ENCODE peak calls at places on chromosome X, in six cellular contexts. One of them, this sample, is unnamed.

GRCh38 chrX:151505796-151506195 is 57.7 kb upstream of the PASD1 start:
- DNase-seq in kidney glomerular epithelial cell: no peak
- DNase-seq in ovary: no peak
- DNase-seq in stimulated activated CD4-positive, alpha-beta T cell treated with anti-CD3 and anti-CD28 coated beads, Interleukin-4, amount 100 ng/mL, for 48 hours: no peak
- DNase-seq in AG09319: no peak
- DNase-seq in BE2C: no peak
- DNase-seq in this sample: no peak

GRCh38 chrX:133606990-133607389 is 191.7 kb upstream of the GPC4 start:
- DNase-seq in kidney glomerular epithelial cell: no peak
- DNase-seq in ovary: no peak
- DNase-seq in stimulated activated CD4-positive, alpha-beta T cell treated with anti-CD3 and anti-CD28 coated beads, Interleukin-4, amount 100 ng/mL, for 48 hours: no peak
- DNase-seq in AG09319: no peak
- DNase-seq in BE2C: no peak
- DNase-seq in this sample: no peak

GRCh38 chrX:37684918-37685317 is 673 bp upstream of the XK start:
- DNase-seq in kidney glomerular epithelial cell: no peak
- DNase-seq in ovary: no peak
- DNase-seq in stimulated activated CD4-positive, alpha-beta T cell treated with anti-CD3 and anti-CD28 coated beads, Interleukin-4, amount 100 ng/mL, for 48 hours: no peak
- DNase-seq in AG09319: no peak
- DNase-seq in BE2C: no peak
- DNase-seq in this sample: no peak

GRCh38 chrX:114073926-114074325 is 510.0 kb upstream of the HTR2C start:
- DNase-seq in kidney glomerular epithelial cell: no peak
- DNase-seq in ovary: no peak
- DNase-seq in stimulated activated CD4-positive, alpha-beta T cell treated with anti-CD3 and anti-CD28 coated beads, Interleukin-4, amount 100 ng/mL, for 48 hours: no peak
- DNase-seq in AG09319: no peak
- DNase-seq in BE2C: no peak
- DNase-seq in this sample: no peak

GRCh38 chrX:96764864-96765263 is 80.2 kb downstream of the DIAPH2 start:
- DNase-seq in kidney glomerular epithelial cell: no peak
- DNase-seq in ovary: no peak
- DNase-seq in stimulated activated CD4-positive, alpha-beta T cell treated with anti-CD3 and anti-CD28 coated beads, Interleukin-4, amount 100 ng/mL, for 48 hours: no peak
- DNase-seq in AG09319: no peak
- DNase-seq in BE2C: no peak
- DNase-seq in this sample: no peak

GRCh38 chrX:115318139-115318538 is 28.6 kb downstream of the LUZP4 start:
- DNase-seq in kidney glomerular epithelial cell: no peak
- DNase-seq in ovary: no peak
- DNase-seq in stimulated activated CD4-positive, alpha-beta T cell treated with anti-CD3 and anti-CD28 coated beads, Interleukin-4, amount 100 ng/mL, for 48 hours: no peak
- DNase-seq in AG09319: no peak
- DNase-seq in BE2C: no peak
- DNase-seq in this sample: no peak

GRCh38 chrX:16639966-16640365 is 10.0 kb upstream of the S100G start:
- DNase-seq in kidney glomerular epithelial cell: no peak
- DNase-seq in ovary: no peak
- DNase-seq in stimulated activated CD4-positive, alpha-beta T cell treated with anti-CD3 and anti-CD28 coated beads, Interleukin-4, amount 100 ng/mL, for 48 hours: no peak
- DNase-seq in AG09319: no peak
- DNase-seq in BE2C: no peak
- DNase-seq in this sample: no peak

GRCh38 chrX:124005220-124005619 is 43.7 kb downstream of the STAG2 start:
- DNase-seq in kidney glomerular epithelial cell: no peak
- DNase-seq in ovary: no peak
- DNase-seq in stimulated activated CD4-positive, alpha-beta T cell treated with anti-CD3 and anti-CD28 coated beads, Interleukin-4, amount 100 ng/mL, for 48 hours: no peak
- DNase-seq in AG09319: no peak
- DNase-seq in BE2C: no peak
- DNase-seq in this sample: no peak

GRCh38 chrX:47568656-47569295 is 7.8 kb downstream of the ARAF start:
- DNase-seq in kidney glomerular epithelial cell: no peak
- DNase-seq in ovary: no peak
- DNase-seq in stimulated activated CD4-positive, alpha-beta T cell treated with anti-CD3 and anti-CD28 coated beads, Interleukin-4, amount 100 ng/mL, for 48 hours: no peak
- DNase-seq in AG09319: no peak
- DNase-seq in BE2C: peak; percentile 37
- DNase-seq in this sample: no peak

GRCh38 chrX:130028196-130028595 is 45.8 kb downstream of the BCORL1 start:
- DNase-seq in kidney glomerular epithelial cell: peak; percentile 0
- DNase-seq in ovary: no peak
- DNase-seq in stimulated activated CD4-positive, alpha-beta T cell treated with anti-CD3 and anti-CD28 coated beads, Interleukin-4, amount 100 ng/mL, for 48 hours: peak; percentile 26
- DNase-seq in AG09319: peak; percentile 14
- DNase-seq in BE2C: peak; percentile 35
- DNase-seq in this sample: no peak

GRCh38 chrX:861335-861890 is 230.8 kb downstream of the SHOX start:
- DNase-seq in kidney glomerular epithelial cell: no peak
- DNase-seq in ovary: no peak
- DNase-seq in stimulated activated CD4-positive, alpha-beta T cell treated with anti-CD3 and anti-CD28 coated beads, Interleukin-4, amount 100 ng/mL, for 48 hours: no peak
- DNase-seq in AG09319: no peak
- DNase-seq in BE2C: no peak
- DNase-seq in this sample: no peak

GRCh38 chrX:140664939-140665338 is 44.6 kb upstream of the LINC00632 start:
- DNase-seq in kidney glomerular epithelial cell: peak; percentile 12
- DNase-seq in ovary: no peak
- DNase-seq in stimulated activated CD4-positive, alpha-beta T cell treated with anti-CD3 and anti-CD28 coated beads, Interleukin-4, amount 100 ng/mL, for 48 hours: no peak
- DNase-seq in AG09319: no peak
- DNase-seq in BE2C: no peak
- DNase-seq in this sample: no peak

GRCh38 chrX:153595859-153596857 is 2.8 kb downstream of the CCNQ start:
- DNase-seq in kidney glomerular epithelial cell: no peak
- DNase-seq in ovary: no peak
- DNase-seq in stimulated activated CD4-positive, alpha-beta T cell treated with anti-CD3 and anti-CD28 coated beads, Interleukin-4, amount 100 ng/mL, for 48 hours: no peak
- DNase-seq in AG09319: no peak
- DNase-seq in BE2C: no peak
- DNase-seq in this sample: no peak

GRCh38 chrX:16885628-16886027 is 15.5 kb upstream of the RBBP7 start:
- DNase-seq in kidney glomerular epithelial cell: no peak
- DNase-seq in ovary: no peak
- DNase-seq in stimulated activated CD4-positive, alpha-beta T cell treated with anti-CD3 and anti-CD28 coated beads, Interleukin-4, amount 100 ng/mL, for 48 hours: no peak
- DNase-seq in AG09319: no peak
- DNase-seq in BE2C: no peak
- DNase-seq in this sample: no peak

GRCh38 chrX:110665636-110666035 is 130.0 kb downstream of the CHRDL1 start:
- DNase-seq in kidney glomerular epithelial cell: no peak
- DNase-seq in ovary: no peak
- DNase-seq in stimulated activated CD4-positive, alpha-beta T cell treated with anti-CD3 and anti-CD28 coated beads, Interleukin-4, amount 100 ng/mL, for 48 hours: peak; percentile 1
- DNase-seq in AG09319: peak; percentile 3
- DNase-seq in BE2C: peak; percentile 44
- DNase-seq in this sample: peak; percentile 29

GRCh38 chrX:118727686-118728339 is 407 bp downstream of the IL13RA1 start:
- DNase-seq in kidney glomerular epithelial cell: no peak
- DNase-seq in ovary: peak; percentile 57
- DNase-seq in stimulated activated CD4-positive, alpha-beta T cell treated with anti-CD3 and anti-CD28 coated beads, Interleukin-4, amount 100 ng/mL, for 48 hours: no peak
- DNase-seq in AG09319: no peak
- DNase-seq in BE2C: peak; percentile 3
- DNase-seq in this sample: no peak

GRCh38 chrX:7294483-7294882 is 146.5 kb upstream of the PUDP start:
- DNase-seq in kidney glomerular epithelial cell: no peak
- DNase-seq in ovary: no peak
- DNase-seq in stimulated activated CD4-positive, alpha-beta T cell treated with anti-CD3 and anti-CD28 coated beads, Interleukin-4, amount 100 ng/mL, for 48 hours: no peak
- DNase-seq in AG09319: no peak
- DNase-seq in BE2C: no peak
- DNase-seq in this sample: no peak

GRCh38 chrX:143669395-143669794 is 33.5 kb upstream of the SLITRK4 start:
- DNase-seq in kidney glomerular epithelial cell: no peak
- DNase-seq in ovary: no peak
- DNase-seq in stimulated activated CD4-positive, alpha-beta T cell treated with anti-CD3 and anti-CD28 coated beads, Interleukin-4, amount 100 ng/mL, for 48 hours: no peak
- DNase-seq in AG09319: no peak
- DNase-seq in BE2C: no peak
- DNase-seq in this sample: no peak

GRCh38 chrX:97026406-97026805 is 142.7 kb downstream of the RPA4 start:
- DNase-seq in kidney glomerular epithelial cell: no peak
- DNase-seq in ovary: no peak
- DNase-seq in stimulated activated CD4-positive, alpha-beta T cell treated with anti-CD3 and anti-CD28 coated beads, Interleukin-4, amount 100 ng/mL, for 48 hours: no peak
- DNase-seq in AG09319: no peak
- DNase-seq in BE2C: no peak
- DNase-seq in this sample: no peak

GRCh38 chrX:12672362-12673106 is 118.7 kb upstream of the PRPS2 start:
- DNase-seq in kidney glomerular epithelial cell: no peak
- DNase-seq in ovary: no peak
- DNase-seq in stimulated activated CD4-positive, alpha-beta T cell treated with anti-CD3 and anti-CD28 coated beads, Interleukin-4, amount 100 ng/mL, for 48 hours: no peak
- DNase-seq in AG09319: no peak
- DNase-seq in BE2C: no peak
- DNase-seq in this sample: no peak

GRCh38 chrX:11890843-11891514 is 132.9 kb downstream of the MSL3 start:
- DNase-seq in kidney glomerular epithelial cell: no peak
- DNase-seq in ovary: no peak
- DNase-seq in stimulated activated CD4-positive, alpha-beta T cell treated with anti-CD3 and anti-CD28 coated beads, Interleukin-4, amount 100 ng/mL, for 48 hours: no peak
- DNase-seq in AG09319: no peak
- DNase-seq in BE2C: no peak
- DNase-seq in this sample: no peak

GRCh38 chrX:51420610-51421009 is 75.8 kb downstream of the NUDT11 start:
- DNase-seq in kidney glomerular epithelial cell: peak; percentile 3
- DNase-seq in ovary: no peak
- DNase-seq in stimulated activated CD4-positive, alpha-beta T cell treated with anti-CD3 and anti-CD28 coated beads, Interleukin-4, amount 100 ng/mL, for 48 hours: no peak
- DNase-seq in AG09319: no peak
- DNase-seq in BE2C: peak; percentile 22
- DNase-seq in this sample: no peak

GRCh38 chrX:9260603-9261002 is 204.3 kb upstream of the TBL1X start:
- DNase-seq in kidney glomerular epithelial cell: no peak
- DNase-seq in ovary: no peak
- DNase-seq in stimulated activated CD4-positive, alpha-beta T cell treated with anti-CD3 and anti-CD28 coated beads, Interleukin-4, amount 100 ng/mL, for 48 hours: no peak
- DNase-seq in AG09319: no peak
- DNase-seq in BE2C: no peak
- DNase-seq in this sample: no peak

GRCh38 chrX:138128025-138128671 is 562.2 kb downstream of the ZIC3 start:
- DNase-seq in kidney glomerular epithelial cell: no peak
- DNase-seq in ovary: no peak
- DNase-seq in stimulated activated CD4-positive, alpha-beta T cell treated with anti-CD3 and anti-CD28 coated beads, Interleukin-4, amount 100 ng/mL, for 48 hours: no peak
- DNase-seq in AG09319: peak; percentile 3
- DNase-seq in BE2C: no peak
- DNase-seq in this sample: no peak

GRCh38 chrX:133726211-133726630 is 259.2 kb downstream of the GPC3 start:
- DNase-seq in kidney glomerular epithelial cell: peak; percentile 47
- DNase-seq in ovary: no peak
- DNase-seq in stimulated activated CD4-positive, alpha-beta T cell treated with anti-CD3 and anti-CD28 coated beads, Interleukin-4, amount 100 ng/mL, for 48 hours: no peak
- DNase-seq in AG09319: peak; percentile 18
- DNase-seq in BE2C: no peak
- DNase-seq in this sample: no peak